ENCODE peak calls at places on chromosomes 6 and 20, in ten cellular contexts. One of them, this sample, is unnamed.

GRCh38 chr20:1430004-1430451 is 36.6 kb downstream of the NSFL1C start:
- DNase-seq in NCI-H345: no peak
- DNase-seq in T-helper 1 cell: no peak
- DNase-seq in mucosa of descending colon: no peak
- DNase-seq in NCI-H1105 treated with DMSO at 0.1 percent for 48 hours: no peak
- DNase-seq in MCF 10A: no peak
- DNase-seq in left ventricle myocardium inferior: no peak
- DNase-seq in left lung: no peak
- DNase-seq in G401: no peak
- DNase-seq in HuH-7: no peak
- DNase-seq in this sample: no peak

GRCh38 chr6:34877869-34878485 is 9.9 kb downstream of the TAF11 start:
- DNase-seq in NCI-H345: no peak
- DNase-seq in T-helper 1 cell: no peak
- DNase-seq in mucosa of descending colon: no peak
- DNase-seq in NCI-H1105 treated with DMSO at 0.1 percent for 48 hours: no peak
- DNase-seq in MCF 10A: no peak
- DNase-seq in left ventricle myocardium inferior: no peak
- DNase-seq in left lung: no peak
- DNase-seq in G401: no peak
- DNase-seq in HuH-7: no peak
- DNase-seq in this sample: no peak

GRCh38 chr6:29887819-29888581 is 54.3 kb upstream of the HLA-A start:
- DNase-seq in NCI-H345: peak; percentile 25
- DNase-seq in T-helper 1 cell: peak; percentile 75
- DNase-seq in mucosa of descending colon: peak; percentile 94
- DNase-seq in NCI-H1105 treated with DMSO at 0.1 percent for 48 hours: peak; percentile 29
- DNase-seq in MCF 10A: peak; percentile 36
- DNase-seq in left ventricle myocardium inferior: peak; percentile 80
- DNase-seq in left lung: peak; percentile 90
- DNase-seq in G401: peak; percentile 48
- DNase-seq in HuH-7: peak; percentile 28
- DNase-seq in this sample: no peak

GRCh38 chr6:5053864-5054426 is 31.2 kb upstream of the PPP1R3G start:
- DNase-seq in NCI-H345: no peak
- DNase-seq in T-helper 1 cell: no peak
- DNase-seq in mucosa of descending colon: no peak
- DNase-seq in NCI-H1105 treated with DMSO at 0.1 percent for 48 hours: peak; percentile 36
- DNase-seq in MCF 10A: no peak
- DNase-seq in left ventricle myocardium inferior: no peak
- DNase-seq in left lung: no peak
- DNase-seq in G401: no peak
- DNase-seq in HuH-7: no peak
- DNase-seq in this sample: no peak

GRCh38 chr6:43962458-43962857 is 164.8 kb downstream of the MRPL14 start:
- DNase-seq in NCI-H345: no peak
- DNase-seq in T-helper 1 cell: no peak
- DNase-seq in mucosa of descending colon: no peak
- DNase-seq in NCI-H1105 treated with DMSO at 0.1 percent for 48 hours: no peak
- DNase-seq in MCF 10A: peak; percentile 11
- DNase-seq in left ventricle myocardium inferior: no peak
- DNase-seq in left lung: no peak
- DNase-seq in G401: no peak
- DNase-seq in HuH-7: no peak
- DNase-seq in this sample: no peak

GRCh38 chr6:34383171-34383631 is 9.3 kb downstream of the NUDT3 start:
- DNase-seq in NCI-H345: no peak
- DNase-seq in T-helper 1 cell: no peak
- DNase-seq in mucosa of descending colon: no peak
- DNase-seq in NCI-H1105 treated with DMSO at 0.1 percent for 48 hours: no peak
- DNase-seq in MCF 10A: no peak
- DNase-seq in left ventricle myocardium inferior: no peak
- DNase-seq in left lung: no peak
- DNase-seq in G401: no peak
- DNase-seq in HuH-7: no peak
- DNase-seq in this sample: no peak

GRCh38 chr6:37866590-37867507 is 47.3 kb downstream of the ZFAND3 start:
- DNase-seq in NCI-H345: no peak
- DNase-seq in T-helper 1 cell: no peak
- DNase-seq in mucosa of descending colon: no peak
- DNase-seq in NCI-H1105 treated with DMSO at 0.1 percent for 48 hours: no peak
- DNase-seq in MCF 10A: no peak
- DNase-seq in left ventricle myocardium inferior: no peak
- DNase-seq in left lung: no peak
- DNase-seq in G401: no peak
- DNase-seq in HuH-7: no peak
- DNase-seq in this sample: no peak

GRCh38 chr20:32521780-32522524 is 63.2 kb downstream of the NOL4L start:
- DNase-seq in NCI-H345: peak; percentile 78
- DNase-seq in T-helper 1 cell: peak; percentile 53
- DNase-seq in mucosa of descending colon: peak; percentile 80
- DNase-seq in NCI-H1105 treated with DMSO at 0.1 percent for 48 hours: peak; percentile 71
- DNase-seq in MCF 10A: peak; percentile 55
- DNase-seq in left ventricle myocardium inferior: peak; percentile 49
- DNase-seq in left lung: peak; percentile 68
- DNase-seq in G401: peak; percentile 80
- DNase-seq in HuH-7: peak; percentile 98
- DNase-seq in this sample: no peak

GRCh38 chr20:63173552-63174191 is 42.3 kb downstream of the YTHDF1 start:
- DNase-seq in NCI-H345: no peak
- DNase-seq in T-helper 1 cell: no peak
- DNase-seq in mucosa of descending colon: no peak
- DNase-seq in NCI-H1105 treated with DMSO at 0.1 percent for 48 hours: no peak
- DNase-seq in MCF 10A: no peak
- DNase-seq in left ventricle myocardium inferior: no peak
- DNase-seq in left lung: no peak
- DNase-seq in G401: no peak
- DNase-seq in HuH-7: no peak
- DNase-seq in this sample: no peak

GRCh38 chr6:42368156-42368555 is 83.6 kb downstream of the TRERF1 start:
- DNase-seq in NCI-H345: no peak
- DNase-seq in T-helper 1 cell: peak; percentile 63
- DNase-seq in mucosa of descending colon: no peak
- DNase-seq in NCI-H1105 treated with DMSO at 0.1 percent for 48 hours: no peak
- DNase-seq in MCF 10A: no peak
- DNase-seq in left ventricle myocardium inferior: no peak
- DNase-seq in left lung: no peak
- DNase-seq in G401: no peak
- DNase-seq in HuH-7: no peak
- DNase-seq in this sample: no peak

GRCh38 chr20:34560141-34560523 is 1.6 kb downstream of the MAP1LC3A start:
- DNase-seq in NCI-H345: no peak
- DNase-seq in T-helper 1 cell: no peak
- DNase-seq in mucosa of descending colon: peak; percentile 39
- DNase-seq in NCI-H1105 treated with DMSO at 0.1 percent for 48 hours: no peak
- DNase-seq in MCF 10A: no peak
- DNase-seq in left ventricle myocardium inferior: no peak
- DNase-seq in left lung: no peak
- DNase-seq in G401: no peak
- DNase-seq in HuH-7: no peak
- DNase-seq in this sample: no peak

GRCh38 chr6:79031821-79032590 is 46.0 kb downstream of the PHIP start:
- DNase-seq in NCI-H345: no peak
- DNase-seq in T-helper 1 cell: no peak
- DNase-seq in mucosa of descending colon: no peak
- DNase-seq in NCI-H1105 treated with DMSO at 0.1 percent for 48 hours: no peak
- DNase-seq in MCF 10A: peak; percentile 26
- DNase-seq in left ventricle myocardium inferior: no peak
- DNase-seq in left lung: no peak
- DNase-seq in G401: no peak
- DNase-seq in HuH-7: no peak
- DNase-seq in this sample: no peak

GRCh38 chr6:67200626-67201403 is 1434.3 kb upstream of the ADGRB3 start:
- DNase-seq in NCI-H345: no peak
- DNase-seq in T-helper 1 cell: no peak
- DNase-seq in mucosa of descending colon: no peak
- DNase-seq in NCI-H1105 treated with DMSO at 0.1 percent for 48 hours: no peak
- DNase-seq in MCF 10A: no peak
- DNase-seq in left ventricle myocardium inferior: no peak
- DNase-seq in left lung: no peak
- DNase-seq in G401: no peak
- DNase-seq in HuH-7: no peak
- DNase-seq in this sample: no peak

GRCh38 chr6:87152528-87152950 is 2.8 kb upstream of the ZNF292 start:
- DNase-seq in NCI-H345: no peak
- DNase-seq in T-helper 1 cell: no peak
- DNase-seq in mucosa of descending colon: no peak
- DNase-seq in NCI-H1105 treated with DMSO at 0.1 percent for 48 hours: no peak
- DNase-seq in MCF 10A: no peak
- DNase-seq in left ventricle myocardium inferior: no peak
- DNase-seq in left lung: no peak
- DNase-seq in G401: no peak
- DNase-seq in HuH-7: no peak
- DNase-seq in this sample: no peak

GRCh38 chr6:122530440-122531046 is 58.9 kb upstream of the SERINC1 start:
- DNase-seq in NCI-H345: peak; percentile 79
- DNase-seq in T-helper 1 cell: peak; percentile 48
- DNase-seq in mucosa of descending colon: no peak
- DNase-seq in NCI-H1105 treated with DMSO at 0.1 percent for 48 hours: peak; percentile 82
- DNase-seq in MCF 10A: peak; percentile 73
- DNase-seq in left ventricle myocardium inferior: no peak
- DNase-seq in left lung: no peak
- DNase-seq in G401: peak; percentile 69
- DNase-seq in HuH-7: peak; percentile 42
- DNase-seq in this sample: no peak

GRCh38 chr20:13800728-13801134 is 15.9 kb downstream of the NDUFAF5 start:
- DNase-seq in NCI-H345: peak; percentile 95
- DNase-seq in T-helper 1 cell: no peak
- DNase-seq in mucosa of descending colon: peak; percentile 63
- DNase-seq in NCI-H1105 treated with DMSO at 0.1 percent for 48 hours: peak; percentile 99
- DNase-seq in MCF 10A: peak; percentile 98
- DNase-seq in left ventricle myocardium inferior: peak; percentile 94
- DNase-seq in left lung: peak; percentile 78
- DNase-seq in G401: peak; percentile 98
- DNase-seq in HuH-7: no peak
- DNase-seq in this sample: no peak

GRCh38 chr6:56242343-56242742 is 5.0 kb downstream of the COL21A1 start:
- DNase-seq in NCI-H345: no peak
- DNase-seq in T-helper 1 cell: no peak
- DNase-seq in mucosa of descending colon: no peak
- DNase-seq in NCI-H1105 treated with DMSO at 0.1 percent for 48 hours: peak; percentile 93
- DNase-seq in MCF 10A: peak; percentile 63
- DNase-seq in left ventricle myocardium inferior: no peak
- DNase-seq in left lung: no peak
- DNase-seq in G401: no peak
- DNase-seq in HuH-7: no peak
- DNase-seq in this sample: no peak

GRCh38 chr20:56440346-56441007 is 27.9 kb upstream of the RTF2 start:
- DNase-seq in NCI-H345: no peak
- DNase-seq in T-helper 1 cell: peak; percentile 71
- DNase-seq in mucosa of descending colon: no peak
- DNase-seq in NCI-H1105 treated with DMSO at 0.1 percent for 48 hours: no peak
- DNase-seq in MCF 10A: no peak
- DNase-seq in left ventricle myocardium inferior: no peak
- DNase-seq in left lung: no peak
- DNase-seq in G401: no peak
- DNase-seq in HuH-7: no peak
- DNase-seq in this sample: no peak

GRCh38 chr6:149077208-149077607 is 240.3 kb upstream of the TAB2 start:
- DNase-seq in NCI-H345: no peak
- DNase-seq in T-helper 1 cell: peak; percentile 74
- DNase-seq in mucosa of descending colon: no peak
- DNase-seq in NCI-H1105 treated with DMSO at 0.1 percent for 48 hours: no peak
- DNase-seq in MCF 10A: no peak
- DNase-seq in left ventricle myocardium inferior: no peak
- DNase-seq in left lung: no peak
- DNase-seq in G401: no peak
- DNase-seq in HuH-7: no peak
- DNase-seq in this sample: no peak

GRCh38 chr6:34237722-34238506 is 1.2 kb downstream of the HMGA1 start:
- DNase-seq in NCI-H345: peak; percentile 55
- DNase-seq in T-helper 1 cell: peak; percentile 79
- DNase-seq in mucosa of descending colon: peak; percentile 78
- DNase-seq in NCI-H1105 treated with DMSO at 0.1 percent for 48 hours: peak; percentile 42
- DNase-seq in MCF 10A: peak; percentile 45
- DNase-seq in left ventricle myocardium inferior: no peak
- DNase-seq in left lung: no peak
- DNase-seq in G401: no peak
- DNase-seq in HuH-7: peak; percentile 63
- DNase-seq in this sample: no peak

GRCh38 chr6:136962661-136963060 is 40.6 kb downstream of the SLC35D3 start:
- DNase-seq in NCI-H345: peak; percentile 94
- DNase-seq in T-helper 1 cell: no peak
- DNase-seq in mucosa of descending colon: no peak
- DNase-seq in NCI-H1105 treated with DMSO at 0.1 percent for 48 hours: peak; percentile 87
- DNase-seq in MCF 10A: no peak
- DNase-seq in left ventricle myocardium inferior: peak; percentile 28
- DNase-seq in left lung: no peak
- DNase-seq in G401: peak; percentile 91
- DNase-seq in HuH-7: no peak
- DNase-seq in this sample: no peak

GRCh38 chr20:40579701-40580100 is 109.3 kb downstream of the MAFB start:
- DNase-seq in NCI-H345: no peak
- DNase-seq in T-helper 1 cell: no peak
- DNase-seq in mucosa of descending colon: no peak
- DNase-seq in NCI-H1105 treated with DMSO at 0.1 percent for 48 hours: no peak
- DNase-seq in MCF 10A: no peak
- DNase-seq in left ventricle myocardium inferior: no peak
- DNase-seq in left lung: no peak
- DNase-seq in G401: no peak
- DNase-seq in HuH-7: no peak
- DNase-seq in this sample: no peak

GRCh38 chr6:149840345-149841075 is 23.6 kb downstream of the LRP11 start:
- DNase-seq in NCI-H345: peak; percentile 90
- DNase-seq in T-helper 1 cell: peak; percentile 43
- DNase-seq in mucosa of descending colon: peak; percentile 78
- DNase-seq in NCI-H1105 treated with DMSO at 0.1 percent for 48 hours: peak; percentile 97
- DNase-seq in MCF 10A: peak; percentile 79
- DNase-seq in left ventricle myocardium inferior: peak; percentile 87
- DNase-seq in left lung: peak; percentile 69
- DNase-seq in G401: peak; percentile 28
- DNase-seq in HuH-7: peak; percentile 96
- DNase-seq in this sample: no peak

GRCh38 chr20:50138479-50139393 is 14.8 kb downstream of the PEDS1 start:
- DNase-seq in NCI-H345: no peak
- DNase-seq in T-helper 1 cell: no peak
- DNase-seq in mucosa of descending colon: no peak
- DNase-seq in NCI-H1105 treated with DMSO at 0.1 percent for 48 hours: no peak
- DNase-seq in MCF 10A: peak; percentile 38
- DNase-seq in left ventricle myocardium inferior: no peak
- DNase-seq in left lung: no peak
- DNase-seq in G401: no peak
- DNase-seq in HuH-7: no peak
- DNase-seq in this sample: no peak

GRCh38 chr6:36725581-36725980 is 28.0 kb downstream of the RAB44 start:
- DNase-seq in NCI-H345: no peak
- DNase-seq in T-helper 1 cell: no peak
- DNase-seq in mucosa of descending colon: no peak
- DNase-seq in NCI-H1105 treated with DMSO at 0.1 percent for 48 hours: no peak
- DNase-seq in MCF 10A: no peak
- DNase-seq in left ventricle myocardium inferior: no peak
- DNase-seq in left lung: no peak
- DNase-seq in G401: no peak
- DNase-seq in HuH-7: no peak
- DNase-seq in this sample: no peak

This sample was measured in SIG-M5.